ENCODE peak calls at places on chromosomes 1 and 21, in nine cellular contexts. T is cardiac muscle cell, F is GM23338, U is GM12878, X is uterus, L is pancreas, H is left lung, W is Panc1, D is hepatocyte. N is an unnamed sample.

GRCh38 chr1:94119796-94120590 is 955 bp downstream of the ABCA4 start:
- DNase-seq in X (no peak), T (peak; percentile 61), H (no peak), U (no peak), D (no peak), L (no peak), W (no peak), F (no peak), N (no peak)

GRCh38 chr1:40389871-40390560 is 16.5 kb downstream of the SMAP2 start:
- DNase-seq in F (no peak), X (no peak), L (no peak), U (no peak), D (peak; percentile 61), H (no peak), W (no peak), T (peak; percentile 90), N (peak; percentile 76)

GRCh38 chr21:32240708-32241433 is 38.0 kb downstream of the MIS18A start:
- DNase-seq in L (no peak), H (no peak), F (no peak), U (peak; percentile 13), W (no peak), T (peak; percentile 23), X (no peak), D (no peak), N (no peak)

GRCh38 chr1:44553771-44554170 is 120.5 kb downstream of the TMEM53 start:
- DNase-seq in L (no peak), F (no peak), X (no peak), D (peak; percentile 35), U (no peak), T (peak; percentile 60), W (no peak), H (no peak), N (no peak)

GRCh38 chr1:159181328-159182024 is 10.1 kb downstream of the CADM3 start:
- DNase-seq in X (no peak), U (no peak), W (no peak), F (no peak), H (no peak), D (no peak), T (no peak), L (no peak), N (no peak)

GRCh38 chr1:210231846-210232523 is 611 bp upstream of the SERTAD4 start:
- DNase-seq in H (no peak), W (no peak), F (no peak), L (no peak), D (peak; percentile 46), X (peak; percentile 46), T (peak; percentile 73), U (no peak), N (no peak)

GRCh38 chr1:228101994-228102790 is 933 bp downstream of the C1orf35 start:
- DNase-seq in W (no peak), X (no peak), T (peak; percentile 30), U (no peak), H (no peak), F (peak; percentile 66), L (peak; percentile 74), D (peak; percentile 75), N (no peak)

GRCh38 chr1:82177190-82177589 is 376.5 kb downstream of the ADGRL2 start:
- DNase-seq in T (peak; percentile 60), L (no peak), U (no peak), X (no peak), F (no peak), W (no peak), D (peak; percentile 10), H (no peak), N (no peak)

GRCh38 chr1:150551784-150552691 is 2.8 kb downstream of the ADAMTSL4 start:
- DNase-seq in H (peak; percentile 90), T (peak; percentile 98), D (peak; percentile 92), F (no peak), L (no peak), W (no peak), X (peak; percentile 95), U (no peak), N (peak; percentile 96)

GRCh38 chr1:155976062-155976912 is 2.1 kb downstream of the ARHGEF2 start:
- DNase-seq in F (peak; percentile 88), X (peak; percentile 79), U (no peak), H (peak; percentile 75), W (no peak), L (no peak), T (peak; percentile 83), D (peak; percentile 58), N (peak; percentile 92)

GRCh38 chr1:111372336-111372965 is 55.1 kb downstream of the OVGP1 start:
- DNase-seq in X (no peak), D (peak; percentile 26), U (no peak), H (no peak), L (no peak), T (no peak), F (no peak), W (no peak), N (no peak)

GRCh38 chr1:160625725-160626498 is 20.9 kb downstream of the SLAMF1 start:
- DNase-seq in W (no peak), X (no peak), F (no peak), L (no peak), H (no peak), D (no peak), T (peak; percentile 38), U (no peak), N (no peak)

DNA sequence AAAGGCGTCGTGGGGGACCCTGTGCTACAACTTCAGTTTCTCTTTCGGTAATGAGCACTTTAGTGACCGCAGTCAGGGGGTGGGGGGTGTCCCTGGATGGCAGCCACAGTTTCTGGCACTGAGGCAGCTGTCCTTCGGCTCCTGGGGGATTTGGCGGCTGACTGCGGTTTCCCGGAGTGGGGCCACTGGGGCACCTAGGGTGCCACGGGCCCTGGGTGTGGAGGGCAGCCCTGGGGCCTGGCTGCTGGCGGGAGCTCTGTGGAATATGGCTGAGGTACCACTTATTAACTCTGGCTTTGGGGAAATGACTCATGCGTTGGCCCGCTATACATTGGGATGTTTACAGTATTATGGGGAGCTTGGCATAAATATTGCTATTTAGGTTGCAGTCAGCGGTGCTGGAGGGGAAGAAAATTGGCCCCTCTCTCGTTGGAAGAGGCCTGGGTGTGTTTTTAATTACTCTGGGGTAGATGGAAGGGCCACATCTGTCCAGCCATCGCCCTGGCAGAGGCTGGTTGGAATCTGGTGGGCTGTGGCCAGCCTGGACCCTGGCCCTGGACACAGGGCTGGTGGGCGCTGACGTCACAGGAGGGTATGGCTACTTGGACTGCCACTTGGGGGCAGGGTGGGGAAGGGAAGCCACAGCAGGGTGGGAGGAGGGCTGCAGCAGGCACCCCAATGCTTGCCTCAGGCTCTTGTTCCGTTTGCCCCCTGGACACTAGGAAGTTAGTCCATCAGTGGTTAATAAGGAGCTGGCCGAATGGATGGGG is 2.0 kb downstream of the EPHB2 start:
- DNase-seq in U (no peak), F (no peak), X (no peak), D (peak; percentile 23), T (peak; percentile 34), H (no peak), L (no peak), W (no peak), N (no peak)
- TF ChIP-seq CTCF in U (no peak), F (no peak), X (no peak), D (no peak), T (no peak), H (no peak), L (no peak), W (no peak), N (no peak)

GRCh38 chr1:201270616-201271390 is 12.5 kb upstream of the PKP1 start:
- DNase-seq in D (no peak), W (no peak), X (no peak), U (no peak), L (peak; percentile 34), F (no peak), T (no peak), H (no peak), N (no peak)
- H3K36me3 ChIP-seq in D (no peaks in the 10 kb centered on the region), W (no peaks in the 10 kb centered on the region), X (no peaks in the 10 kb centered on the region), U (no peaks in the 10 kb centered on the region), L (no peaks in the 10 kb centered on the region), F (no peaks in the 10 kb centered on the region), T (no peaks in the 10 kb centered on the region), H (no peaks in the 10 kb centered on the region), N (no peaks in the 10 kb centered on the region)

GRCh38 chr21:45041984-45042663 is 32.3 kb upstream of the ADARB1 start:
- DNase-seq in X (no peak), D (no peak), W (no peak), H (no peak), U (no peak), L (no peak), F (no peak), T (no peak), N (no peak)

GRCh38 chr21:45043541-45044020 is 30.8 kb upstream of the ADARB1 start:
- DNase-seq in W (no peak), H (no peak), D (no peak), L (no peak), T (no peak), U (no peak), X (no peak), F (no peak), N (no peak)

GRCh38 chr21:45040739-45041138 is 33.6 kb upstream of the ADARB1 start:
- DNase-seq in H (no peak), T (no peak), X (no peak), U (no peak), F (no peak), D (no peak), W (no peak), L (no peak), N (peak; percentile 64)

GRCh38 chr21:45041351-45041805 is 33.0 kb upstream of the ADARB1 start:
- DNase-seq in D (peak; percentile 50), W (no peak), X (peak; percentile 87), T (peak; percentile 96), U (no peak), F (no peak), L (no peak), H (peak; percentile 71), N (peak; percentile 97)

DNA sequence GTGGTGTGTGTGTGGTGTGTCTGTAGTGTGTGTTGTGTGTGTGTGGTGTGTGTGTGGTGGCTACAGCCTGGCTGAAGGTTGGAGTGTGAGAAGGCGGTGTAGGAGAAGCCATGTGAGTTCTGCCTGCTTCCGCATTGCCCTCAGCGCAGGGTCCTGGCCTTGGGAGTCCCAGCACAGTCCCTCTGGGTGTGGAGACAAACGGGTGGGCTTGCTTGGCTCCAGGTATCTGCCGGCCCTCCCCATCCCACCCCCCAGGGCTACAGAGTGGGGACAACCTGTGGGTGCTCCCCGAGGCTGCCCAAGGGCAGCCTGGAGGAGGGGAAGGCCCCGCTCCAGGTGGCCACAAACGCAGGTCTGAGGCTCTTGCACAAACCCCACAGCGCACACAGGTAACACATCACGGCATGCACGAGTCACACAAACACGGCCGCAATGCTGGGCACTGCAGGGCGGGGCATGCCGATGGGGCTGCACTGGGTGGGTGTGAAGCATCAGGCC is 31.7 kb upstream of the ADARB1 start:
- DNase-seq in H (no peak), U (no peak), X (no peak), T (no peak), D (no peak), F (no peak), W (no peak), L (no peak), N (no peak)
- H3K4me1 ChIP-seq in H (peaks cover 11% of the 10 kb centered on the region), U (no peaks in the 10 kb centered on the region), X (no peaks in the 10 kb centered on the region), T (no peaks in the 10 kb centered on the region), D (peaks cover 5% of the 10 kb centered on the region), F (no peaks in the 10 kb centered on the region), W (no peaks in the 10 kb centered on the region), L (no peaks in the 10 kb centered on the region), N (peaks cover 40% of the 10 kb centered on the region)

DNA sequence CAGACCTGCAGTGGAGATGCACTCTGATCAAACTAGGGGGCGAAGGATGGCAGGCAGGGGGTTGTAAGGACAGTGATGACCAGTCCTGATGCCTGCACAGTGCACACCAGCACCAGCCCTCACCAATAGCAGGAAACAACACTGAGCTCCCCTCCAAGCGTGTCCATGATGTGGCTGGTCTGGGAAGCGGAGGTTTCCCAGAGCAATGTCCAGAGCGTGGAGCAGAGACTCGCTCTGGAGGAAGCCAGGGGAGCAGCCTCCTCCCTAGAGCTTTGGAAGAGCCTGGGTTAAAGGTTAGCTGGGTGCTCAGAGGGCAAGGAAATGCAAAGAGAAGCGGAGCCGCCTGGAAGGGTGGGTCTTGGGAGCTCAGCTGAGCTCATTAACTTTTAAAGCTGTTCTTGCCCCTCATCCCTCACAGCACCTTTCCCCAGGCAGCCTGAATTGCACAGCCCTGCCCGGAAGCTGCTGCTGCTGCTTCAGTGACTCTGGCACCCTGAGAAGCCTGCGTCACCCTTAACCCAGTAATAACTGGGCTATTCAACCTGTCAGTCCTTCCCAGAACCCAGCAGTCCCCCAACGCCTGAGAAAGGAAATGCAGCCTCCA is 162.2 kb upstream of the RAB4A start:
- DNase-seq in X (no peak), D (peak; percentile 48), L (no peak), W (no peak), F (peak; percentile 28), T (no peak), H (no peak), U (no peak), N (peak; percentile 81)
- TF ChIP-seq CTCF in X (no peak), D (no peak), L (no peak), W (no peak), F (no peak), T (no peak), H (no peak), U (no peak), N (peak; percentile 13)

N was measured in tibial artery.